ENCODE peak calls at places on chromosome 13, in seven cellular contexts. Q, O, X, M, T, K and E are unnamed samples.

GRCh38 chr13:48302920-48303330 is 626 bp upstream of the RB1 start:
- DNase-seq in Q (no peak), O (no peak), X (no peak), M (no peak), T (no peak), K (no peak), E (no peak)

GRCh38 chr13:40974460-40975407 is 44.4 kb downstream of the ELF1 start:
- DNase-seq in Q (no peak), O (peak; percentile 20), X (no peak), M (no peak), T (no peak), K (peak; percentile 65), E (peak; percentile 88)

GRCh38 chr13:111114362-111115050 is 604 bp upstream of the ARHGEF7 start:
- DNase-seq in Q (no peak), O (peak; percentile 31), X (no peak), M (no peak), T (peak; percentile 24), K (no peak), E (peak; percentile 17)

GRCh38 chr13:25288966-25289365 is 1.7 kb upstream of the MTMR6 start:
- DNase-seq in Q (no peak), O (no peak), X (no peak), M (no peak), T (no peak), K (no peak), E (peak; percentile 66)

GRCh38 chr13:50376895-50377575 is 361.8 kb downstream of the KCNRG start:
- DNase-seq in Q (no peak), O (no peak), X (no peak), M (no peak), T (no peak), K (peak; percentile 15), E (no peak)

GRCh38 chr13:37132211-37132610 is 26.7 kb upstream of the CSNK1A1L start:
- DNase-seq in Q (no peak), O (no peak), X (no peak), M (no peak), T (no peak), K (no peak), E (no peak)

GRCh38 chr13:39196957-39197644 is 158.8 kb downstream of the NHLRC3 start:
- DNase-seq in Q (no peak), O (no peak), X (no peak), M (no peak), T (no peak), K (no peak), E (no peak)

GRCh38 chr13:19171563-19171962 is 10.1 kb downstream of the TUBA3C start:
- DNase-seq in Q (no peak), O (no peak), X (no peak), M (no peak), T (no peak), K (no peak), E (no peak)

GRCh38 chr13:104004572-104004971 is 938.4 kb upstream of the SLC10A2 start:
- DNase-seq in Q (no peak), O (no peak), X (no peak), M (no peak), T (no peak), K (no peak), E (no peak)

GRCh38 chr13:63455938-63456337 is 2040.3 kb upstream of the PCDH20 start:
- DNase-seq in Q (no peak), O (no peak), X (no peak), M (no peak), T (no peak), K (no peak), E (no peak)

GRCh38 chr13:68099616-68100015 is 869.5 kb upstream of the PCDH9 start:
- DNase-seq in Q (no peak), O (no peak), X (no peak), M (no peak), T (no peak), K (no peak), E (no peak)

GRCh38 chr13:24459234-24459633 is 53.3 kb downstream of the PARP4 start:
- DNase-seq in Q (no peak), O (no peak), X (no peak), M (no peak), T (no peak), K (no peak), E (no peak)

GRCh38 chr13:73074101-73074500 is 15.3 kb downstream of the KLF5 start:
- DNase-seq in Q (no peak), O (no peak), X (no peak), M (no peak), T (no peak), K (no peak), E (peak; percentile 23)

DNA sequence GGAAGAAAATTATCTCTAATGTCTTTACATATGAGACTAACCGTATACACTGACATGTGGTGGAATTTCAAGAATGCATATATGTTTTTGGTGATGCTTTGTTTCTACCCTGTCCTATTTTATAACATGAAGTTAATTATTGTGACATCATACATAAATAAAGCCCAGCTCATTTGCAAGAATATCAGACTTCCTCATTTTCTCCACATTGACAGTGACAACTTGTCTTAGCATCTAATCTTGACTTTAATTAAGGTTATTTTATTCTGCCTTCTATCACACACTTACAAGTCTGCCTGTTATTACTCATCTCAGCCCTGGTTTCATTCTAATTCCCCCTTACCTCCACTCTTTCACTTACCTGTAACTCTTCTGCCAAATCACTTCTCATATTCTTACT is 140.6 kb upstream of the STARD13 start:
- DNase-seq in Q (no peak), O (no peak), X (no peak), M (no peak), T (no peak), K (no peak), E (no peak)
- TF ChIP-seq CTCF in Q (no peak), O (no peak), X (no peak), M (no peak), T (no peak), K (no peak), E (no peak)

DNA sequence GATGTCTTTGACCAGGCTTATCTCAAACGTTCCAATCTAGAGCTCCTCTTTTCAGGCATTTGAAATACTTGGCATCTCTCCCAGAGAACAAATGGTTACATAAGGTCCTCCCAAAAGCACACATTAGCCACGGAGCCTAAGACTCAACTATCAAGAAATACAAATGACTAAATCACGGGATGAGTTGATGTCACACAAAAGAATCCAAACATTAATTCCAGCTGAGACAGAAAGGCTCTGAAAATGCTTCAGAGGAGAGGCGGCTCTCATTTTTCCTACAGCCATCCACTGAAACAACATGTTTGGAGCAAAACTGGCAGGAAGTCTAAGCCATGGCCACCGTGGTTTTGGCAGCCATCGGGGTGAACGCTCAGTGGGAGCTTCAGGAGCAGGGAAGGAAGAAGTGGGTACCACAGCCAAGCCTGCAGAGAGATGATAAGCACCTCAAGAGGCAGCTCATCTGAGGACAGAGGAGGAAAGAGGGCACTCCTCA is 122.5 kb downstream of the STK24 start:
- DNase-seq in Q (no peak), O (no peak), X (no peak), M (no peak), T (peak; percentile 50), K (peak; percentile 41), E (no peak)
- TF ChIP-seq POLR2AphosphoS5 in Q (peak; percentile 86), O (peak; percentile 66), X (peak; percentile 64), M (no peak), T (peak; percentile 85), K (no peak), E (no peak)

GRCh38 chr13:33202644-33203169 is 82.8 kb downstream of the STARD13 start:
- DNase-seq in Q (no peak), O (no peak), X (no peak), M (no peak), T (no peak), K (no peak), E (no peak)
- H3K27ac ChIP-seq in Q (peak overlapping the region; percentile 45), O (peak overlapping the region; percentile 84), X (peak overlapping the region; percentile 20), M (no peak overlapping the region), T (no peak overlapping the region), K (no peak overlapping the region), E (no peak overlapping the region)

DNA sequence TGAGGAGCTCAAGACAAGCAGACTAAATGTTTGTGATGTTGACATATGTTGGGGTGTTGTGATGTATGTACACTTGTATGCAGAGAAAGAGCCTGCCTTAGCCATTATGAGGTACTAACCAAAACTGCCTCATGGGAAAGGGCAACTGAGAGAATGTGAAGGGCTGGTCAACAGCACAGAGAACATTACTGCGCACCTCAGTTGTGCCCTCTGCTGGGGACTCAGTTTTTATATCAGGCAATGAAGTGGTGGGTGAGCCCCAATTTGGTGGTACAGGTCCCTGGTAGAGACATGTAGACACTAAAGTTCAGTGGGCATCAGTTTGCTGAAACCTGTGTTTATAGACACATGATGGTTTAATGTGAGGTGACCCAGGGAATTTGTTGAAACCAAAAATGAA is 286.9 kb downstream of the DCT start:
- DNase-seq in Q (no peak), O (peak; percentile 15), X (no peak), M (no peak), T (peak; percentile 18), K (peak; percentile 30), E (no peak)
- TF ChIP-seq CTCF in Q (no peak), O (peak; percentile 44), X (no peak), M (no peak), T (peak; percentile 46), K (peak; percentile 64), E (no peak)